ENCODE peak calls at places on chromosomes 4 and X, in four cellular contexts. K, V, E and B are unnamed samples.

GRCh38 chr4:52670739-52671138 is 11.6 kb upstream of the USP46 start:
- DNase-seq in K (no peak), V (no peak), E (no peak), B (no peak)

GRCh38 chr4:190016369-190017289 is 10.4 kb downstream of the FRG2 start:
- DNase-seq in K (no peak), V (no peak), E (no peak), B (no peak)

GRCh38 chr4:84215218-84215617 is 283.9 kb downstream of the NKX6-1 start:
- DNase-seq in K (no peak), V (no peak), E (no peak), B (no peak)

GRCh38 chrX:135489542-135489941 is 30.9 kb upstream of the INTS6L start:
- DNase-seq in K (no peak), V (no peak), E (no peak), B (no peak)

GRCh38 chr4:134636332-134637055 is 434.9 kb upstream of the PABPC4L start:
- DNase-seq in K (no peak), V (no peak), E (no peak), B (no peak)

GRCh38 chrX:71533514-71533849 is 578 bp downstream of the OGT start:
- DNase-seq in K (no peak), V (no peak), E (no peak), B (no peak)

GRCh38 chrX:145506225-145506624 is 258.9 kb downstream of the SPANXN1 start:
- DNase-seq in K (no peak), V (no peak), E (no peak), B (no peak)

GRCh38 chr4:88526221-88526815 is 2.7 kb upstream of the PYURF start:
- DNase-seq in K (no peak), V (no peak), E (no peak), B (no peak)

GRCh38 chr4:60133414-60133813 is 1066.7 kb upstream of the ADGRL3 start:
- DNase-seq in K (no peak), V (no peak), E (no peak), B (no peak)

GRCh38 chrX:5526191-5526590 is 702.5 kb downstream of the NLGN4X start:
- DNase-seq in K (no peak), V (no peak), E (no peak), B (no peak)

GRCh38 chr4:177128306-177128705 is 181.4 kb upstream of the NEIL3 start:
- DNase-seq in K (no peak), V (no peak), E (no peak), B (no peak)

GRCh38 chr4:10093801-10094552 is 22.6 kb downstream of the WDR1 start:
- DNase-seq in K (no peak), V (no peak), E (no peak), B (no peak)

GRCh38 chr4:10091531-10092181 is 24.9 kb downstream of the WDR1 start:
- DNase-seq in K (no peak), V (no peak), E (no peak), B (no peak)

GRCh38 chr4:10092481-10093272 is 23.9 kb downstream of the WDR1 start:
- DNase-seq in K (no peak), V (no peak), E (no peak), B (no peak)

GRCh38 chr4:10094841-10095240 is 21.8 kb downstream of the WDR1 start:
- DNase-seq in K (no peak), V (no peak), E (no peak), B (no peak)

GRCh38 chr4:10093273-10093621 is 23.4 kb downstream of the WDR1 start:
- DNase-seq in K (no peak), V (no peak), E (no peak), B (no peak)
- H3K4me1 ChIP-seq in K (peaks cover 26% of the 10 kb centered on the region), V (peaks cover 20% of the 10 kb centered on the region), E (no peaks in the 10 kb centered on the region), B (peaks cover 22% of the 10 kb centered on the region)

DNA sequence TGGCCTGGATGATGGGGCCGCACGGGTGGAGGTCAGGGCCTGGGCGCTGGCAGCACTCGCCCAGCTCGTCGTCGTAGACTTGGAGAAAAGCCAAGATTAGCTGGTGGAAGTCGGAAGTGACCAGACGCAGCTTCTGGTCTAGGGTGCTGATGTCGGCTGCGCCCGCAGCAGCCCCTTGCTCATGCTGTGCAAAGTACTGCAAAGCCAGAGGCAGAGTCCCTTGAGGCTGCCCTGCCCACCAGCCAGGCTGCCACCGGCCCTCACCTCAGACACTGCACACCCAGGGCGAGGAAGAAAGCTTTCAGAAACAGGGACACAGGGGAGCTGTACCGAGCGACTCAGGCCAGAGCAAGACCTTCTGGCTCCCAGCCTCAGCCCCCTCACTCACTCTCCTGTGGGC is 9.7 kb upstream of the TREX2 start:
- DNase-seq in K (no peak), V (no peak), E (no peak), B (no peak)
- TF ChIP-seq CTCF in K (no peak), V (no peak), E (no peak), B (no peak)

GRCh38 chrX:74246524-74246923 is 57.5 kb upstream of the ZCCHC13 start:
- DNase-seq in K (no peak), V (no peak), E (no peak), B (no peak)
- H3K27ac ChIP-seq in K (no peak overlapping the region), V (no peak overlapping the region), E (no peak overlapping the region), B (no peak overlapping the region)

DNA sequence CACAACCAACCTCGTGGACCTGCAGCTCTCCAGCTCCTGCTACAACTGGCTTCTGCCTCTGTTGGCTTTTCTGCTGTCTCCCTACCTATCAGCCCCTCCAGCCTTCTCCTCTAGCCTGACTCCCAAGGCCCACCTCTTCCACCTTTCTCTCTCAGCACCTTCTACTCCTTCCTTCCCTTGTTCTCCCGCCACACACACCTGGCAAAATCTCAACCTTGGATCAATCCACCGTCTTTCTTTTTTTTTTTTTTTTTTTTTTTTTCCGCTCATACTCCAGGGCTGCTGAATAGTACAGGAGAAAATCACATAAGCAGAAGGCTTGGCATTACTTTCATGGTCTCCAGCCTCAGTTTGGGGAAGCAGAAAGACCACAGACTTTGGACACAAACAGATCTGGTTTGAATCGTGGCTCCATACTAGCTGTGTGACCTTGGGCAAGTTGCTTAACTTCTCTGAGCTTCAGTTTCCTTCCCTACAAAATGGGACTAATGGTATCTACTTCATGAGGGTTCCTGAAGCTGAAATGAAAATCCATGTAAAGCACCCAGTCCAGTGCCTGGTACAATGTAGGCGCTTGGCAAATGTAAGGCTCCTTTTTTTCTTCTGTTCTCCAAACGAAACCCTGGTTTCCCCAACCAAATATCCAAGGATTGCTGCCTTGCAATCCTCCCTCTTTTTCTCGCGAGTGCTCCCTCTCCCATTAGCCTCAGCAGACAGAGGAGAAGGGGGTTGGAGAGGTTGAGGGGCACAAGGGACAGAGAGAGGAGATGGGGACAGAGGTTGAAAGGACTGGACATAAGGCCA is 1.7 kb downstream of the FGD1 start:
- DNase-seq in K (no peak), V (no peak), E (no peak), B (no peak)
- H3K4me1 ChIP-seq in K (peaks cover 2% of the 10 kb centered on the region), V (no peaks in the 10 kb centered on the region), E (no peaks in the 10 kb centered on the region), B (peaks cover 5% of the 10 kb centered on the region)

GRCh38 chr4:141022221-141022760 is 111.0 kb downstream of the RNF150 start:
- DNase-seq in K (no peak), V (no peak), E (no peak), B (no peak)
- TF ChIP-seq CTCF in K (no peak), V (no peak), E (no peak), B (no peak)

GRCh38 chr4:159384017-159384416 is 281.1 kb downstream of the RAPGEF2 start:
- DNase-seq in K (no peak), V (no peak), E (no peak), B (no peak)
- H3K27ac ChIP-seq in K (no peak overlapping the region), V (no peak overlapping the region), E (no peak overlapping the region), B (no peak overlapping the region)

GRCh38 chrX:43998374-43998773 is 25.2 kb upstream of the NDP start:
- DNase-seq in K (no peak), V (no peak), E (no peak), B (no peak)
- H3K4me1 ChIP-seq in K (no peaks in the 10 kb centered on the region), V (no peaks in the 10 kb centered on the region), E (no peaks in the 10 kb centered on the region), B (no peaks in the 10 kb centered on the region)

GRCh38 chr4:75490155-75490554 is 24.0 kb downstream of the RCHY1 start:
- DNase-seq in K (no peak), V (no peak), E (no peak), B (no peak)
- TF ChIP-seq CTCF in K (no peak), V (peak; percentile 23), E (peak; percentile 33), B (peak; percentile 32)

GRCh38 chr4:24373662-24374061 is 210.7 kb downstream of the DHX15 start:
- DNase-seq in K (no peak), V (no peak), E (no peak), B (no peak)
- H3K27ac ChIP-seq in K (no peak overlapping the region), V (no peak overlapping the region), E (no peak overlapping the region), B (no peak overlapping the region)

DNA sequence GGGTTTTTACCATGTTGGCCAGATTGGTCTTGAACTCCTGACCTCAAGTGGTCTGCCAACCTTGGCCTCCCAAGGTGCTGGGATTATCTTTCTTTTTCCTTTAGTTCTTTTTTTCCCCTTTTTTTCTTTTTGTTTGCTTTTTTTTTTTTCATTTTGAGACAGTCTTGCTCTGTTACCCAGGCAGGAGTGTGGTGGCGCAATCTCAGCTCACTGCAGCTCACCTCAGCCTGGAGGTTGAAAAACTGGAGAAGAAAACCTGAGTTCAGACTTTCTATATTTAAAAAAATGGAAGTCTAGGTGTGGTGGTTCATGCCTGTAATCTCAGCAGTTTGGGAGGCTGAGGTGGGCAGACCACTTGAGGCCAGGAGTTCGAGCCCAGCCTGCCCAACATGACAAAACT is 181.1 kb upstream of the HS3ST1 start:
- DNase-seq in K (no peak), V (no peak), E (no peak), B (no peak)
- H3K4me1 ChIP-seq in K (no peaks in the 10 kb centered on the region), V (no peaks in the 10 kb centered on the region), E (no peaks in the 10 kb centered on the region), B (peaks cover 4% of the 10 kb centered on the region)